ENCODE peak calls at places on chromosomes 13 and 19, in four cellular contexts. Q, F, V and K are unnamed samples.
A peak's percentile ranks its signal among the peaks of the same experiment; 100 is the strongest.

GRCh38 chr13:100497394-100497793 is 91.2 kb downstream of the GGACT start:
- DNase-seq in F (no peak), V (no peak), Q (no peak), K (no peak)

GRCh38 chr13:96816261-96816660 is 178.0 kb downstream of the OXGR1 start:
- DNase-seq in V (no peak), F (no peak), Q (no peak), K (no peak)

GRCh38 chr19:6736169-6736916 is 1.0 kb downstream of the GPR108 start:
- DNase-seq in F (peak; percentile 81), V (no peak), Q (peak; percentile 67), K (peak; percentile 68)

GRCh38 chr13:64993514-64994164 is 2236.5 kb downstream of the PCDH9 start:
- DNase-seq in V (no peak), Q (peak; percentile 5), F (no peak), K (no peak)

GRCh38 chr19:45848922-45849321 is 14.0 kb downstream of the SYMPK start:
- DNase-seq in F (peak; percentile 14), Q (no peak), V (no peak), K (no peak)

GRCh38 chr13:74573654-74574053 is 439.4 kb upstream of the KLF12 start:
- DNase-seq in V (no peak), Q (no peak), F (peak; percentile 3), K (peak; percentile 56)

GRCh38 chr19:43699506-43700367 is 16.1 kb upstream of the IRGC start:
- DNase-seq in F (no peak), Q (no peak), V (peak; percentile 41), K (no peak)

GRCh38 chr19:40305403-40305802 is 20.3 kb upstream of the AKT2 start:
- DNase-seq in Q (peak; percentile 38), F (peak; percentile 78), V (no peak), K (peak; percentile 80)

GRCh38 chr13:60759499-60759898 is 362.5 kb downstream of the TDRD3 start:
- DNase-seq in V (no peak), F (peak; percentile 3), Q (no peak), K (no peak)

GRCh38 chr19:5369962-5370367 is 29.4 kb upstream of the PTPRS start:
- DNase-seq in V (peak; percentile 33), F (peak; percentile 39), Q (no peak), K (peak; percentile 74)

GRCh38 chr19:41882568-41883462 is at the start of gene ARHGEF1:
- DNase-seq in Q (no peak), F (no peak), V (no peak), K (no peak)

GRCh38 chr19:17671906-17672305 is 16.2 kb downstream of the UNC13A start:
- DNase-seq in V (no peak), F (peak; percentile 24), Q (no peak), K (peak; percentile 69)

GRCh38 chr19:19064098-19064722 is 416 bp downstream of the SLC25A42 start:
- DNase-seq in Q (no peak), F (no peak), V (no peak), K (no peak)

GRCh38 chr13:35016362-35017148 is 74.5 kb downstream of the NBEA start:
- DNase-seq in Q (no peak), F (no peak), V (no peak), K (no peak)

GRCh38 chr19:6109947-6110346 is 353 bp downstream of the RFX2 start:
- DNase-seq in V (no peak), F (no peak), Q (no peak), K (no peak)

GRCh38 chr19:45598267-45599011 is 3.6 kb downstream of the GPR4 start:
- DNase-seq in V (no peak), Q (no peak), F (no peak), K (no peak)

GRCh38 chr13:36787181-36787580 is 31.8 kb upstream of the RFXAP start:
- DNase-seq in V (no peak), Q (no peak), F (no peak), K (no peak)

GRCh38 chr13:42333613-42334328 is 61.8 kb downstream of the AKAP11 start:
- DNase-seq in Q (no peak), F (peak; percentile 16), V (no peak), K (peak; percentile 47)

GRCh38 chr13:38872693-38873092 is 117.9 kb downstream of the STOML3 start:
- DNase-seq in V (peak; percentile 51), Q (no peak), F (peak; percentile 35), K (peak; percentile 48)

GRCh38 chr13:49869514-49869913 is 66.6 kb downstream of the SPRYD7 start:
- DNase-seq in V (peak; percentile 23), F (peak; percentile 53), Q (no peak), K (peak; percentile 52)

GRCh38 chr19:4582980-4583842 is 23.7 kb upstream of the SEMA6B start:
- DNase-seq in F (peak; percentile 78), V (no peak), Q (no peak), K (no peak)

GRCh38 chr19:2215281-2215751 is 20.8 kb downstream of the PLEKHJ1 start:
- DNase-seq in F (no peak), V (no peak), Q (no peak), K (no peak)

GRCh38 chr19:38650911-38651584 is 3.6 kb downstream of the ACTN4 start:
- DNase-seq in F (no peak), V (no peak), Q (no peak), K (no peak)

DNA sequence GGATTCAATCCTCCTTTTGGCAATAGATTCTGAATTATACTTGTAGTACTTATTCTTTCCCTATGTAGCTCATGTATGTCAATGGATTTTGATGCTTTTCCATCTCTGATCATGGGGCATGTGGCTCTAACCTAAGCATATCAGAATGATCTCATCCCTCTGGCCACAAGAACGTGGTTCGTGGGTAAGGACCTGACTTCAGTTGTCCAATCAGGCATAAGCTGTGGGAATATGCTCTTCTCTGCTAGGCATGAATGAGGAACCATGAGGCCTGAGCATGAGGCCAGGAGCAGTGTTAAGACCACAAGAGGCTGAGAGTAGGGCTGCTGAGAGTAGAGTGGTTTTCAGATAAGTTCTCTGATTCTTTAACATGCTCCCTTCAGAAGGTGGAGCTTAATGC is 292.4 kb upstream of the TSHZ3 start:
- DNase-seq in F (no peak), V (no peak), Q (no peak), K (no peak)
- TF ChIP-seq SP1 in F (no peak), V (no peak), Q (no peak), K (no peak)

GRCh38 chr13:45623516-45624090 is 8.1 kb upstream of the ERICH6B start:
- DNase-seq in V (no peak), F (peak; percentile 19), Q (peak; percentile 21), K (peak; percentile 53)

GRCh38 chr13:45627656-45628055 is 12.1 kb upstream of the ERICH6B start:
- DNase-seq in V (no peak), Q (no peak), F (no peak), K (no peak)

GRCh38 chr13:45626731-45627374 is 11.3 kb upstream of the ERICH6B start:
- DNase-seq in V (no peak), Q (no peak), F (no peak), K (no peak)

GRCh38 chr13:45621950-45622349 is 6.4 kb upstream of the ERICH6B start:
- DNase-seq in F (no peak), V (peak; percentile 19), Q (no peak), K (no peak)
- TF ChIP-seq SUZ12 in F (no peak), V (no peak), Q (no peak), K (no peak)

GRCh38 chr13:80931766-80932165 is 590.8 kb upstream of the SPRY2 start:
- DNase-seq in F (no peak), V (no peak), Q (no peak), K (no peak)
- TF ChIP-seq SP1 in F (no peak), V (no peak), Q (no peak), K (no peak)

DNA sequence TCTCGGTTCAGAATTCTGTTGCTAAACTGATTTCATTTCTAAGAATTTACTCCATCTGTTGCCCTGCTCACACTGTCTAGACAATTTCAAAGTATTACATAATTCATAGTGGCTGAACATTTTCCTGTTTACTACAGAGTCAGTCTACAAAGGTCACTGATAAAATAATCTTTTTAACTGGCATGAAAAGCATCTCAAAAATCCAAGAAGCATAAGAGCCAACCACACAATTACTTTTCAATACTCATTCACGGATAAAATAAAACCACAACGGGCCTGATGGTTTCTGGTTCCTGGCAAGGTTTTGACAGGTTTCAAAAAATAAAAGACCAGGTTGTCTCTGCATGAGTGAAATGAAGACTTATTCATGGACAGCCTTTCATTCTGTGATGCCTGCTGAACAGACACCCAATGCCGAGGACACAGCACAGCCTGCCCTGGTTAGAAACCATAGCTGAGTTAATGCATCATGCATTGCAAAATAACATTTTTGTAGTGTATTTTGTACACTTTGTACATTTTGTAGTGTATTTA is 88.6 kb upstream of the IRS2 start:
- DNase-seq in F (no peak), V (no peak), Q (no peak), K (no peak)
- TF ChIP-seq SUZ12 in F (no peak), V (no peak), Q (no peak), K (no peak)

DNA sequence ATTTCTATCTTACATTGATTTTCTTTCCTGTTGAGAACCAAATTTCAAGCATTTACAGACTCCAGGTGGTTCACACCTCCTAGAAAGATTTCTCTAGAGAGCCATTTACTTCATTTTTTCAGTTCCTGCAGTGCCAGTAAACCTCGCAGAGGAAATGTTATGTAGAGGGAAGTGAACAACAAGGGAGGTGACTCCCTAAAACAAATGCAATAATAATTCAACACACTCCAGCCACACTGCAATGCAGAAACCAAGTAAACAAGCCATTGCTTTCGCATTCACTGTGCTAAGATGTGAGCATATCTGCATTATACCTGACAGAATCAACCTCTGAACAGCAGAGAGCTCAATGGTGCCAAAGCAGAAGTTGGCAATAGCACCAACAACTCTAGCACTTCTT is 215.1 kb downstream of the RBM26 start:
- DNase-seq in V (no peak), Q (peak; percentile 56), F (no peak), K (no peak)
- TF ChIP-seq SP1 in V (no peak), Q (no peak), F (no peak), K (no peak)

DNA sequence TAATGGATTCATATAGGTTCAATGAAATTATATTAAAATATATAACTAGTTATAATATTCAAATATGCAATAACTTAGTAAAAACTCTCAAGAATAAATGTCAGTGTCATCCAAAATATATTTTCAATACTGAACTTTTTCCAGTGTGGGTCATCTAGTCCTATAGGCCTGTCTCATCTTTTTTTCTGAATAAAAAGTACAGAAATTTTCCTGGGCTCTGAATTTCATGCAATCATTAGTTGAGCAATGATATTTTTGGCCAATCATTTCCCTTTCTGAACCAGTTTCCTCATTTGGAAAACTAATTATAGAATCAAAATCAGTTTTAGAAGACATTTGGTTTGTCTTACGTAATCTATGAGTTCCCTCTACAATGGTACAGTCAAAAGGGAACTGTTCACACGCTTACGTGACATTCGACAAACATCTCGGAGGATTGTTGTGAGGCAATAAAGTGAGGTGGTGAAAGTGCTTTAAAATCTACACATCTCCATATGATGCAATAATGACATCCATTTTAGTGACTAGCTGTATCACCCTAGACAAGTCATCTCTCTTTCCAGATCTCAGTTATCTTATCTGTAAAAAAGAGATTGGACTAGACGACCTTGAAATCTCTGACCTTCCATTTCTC is 26.9 kb downstream of the FLT1 start:
- DNase-seq in V (no peak), F (no peak), Q (peak; percentile 20), K (no peak)
- TF ChIP-seq SUZ12 in V (no peak), F (no peak), Q (no peak), K (no peak)